ENCODE peak calls at places on chromosomes 2 and 18, in five cellular contexts. J is T-helper 9 cell, F is anterior cingulate cortex, P is COLO829, X is T-cell. K is an unnamed sample.

GRCh38 chr18:63994783-63995399 is 25.0 kb downstream of the SERPINB8 start:
- DNase-seq in J (peak), F (no peak), P (peak), X (no peak), K (no peak)

GRCh38 chr18:43396266-43396665 is 119.0 kb upstream of the SYT4 start:
- DNase-seq in F (no peak), P (peak), J (no peak), X (no peak), K (no peak)

GRCh38 chr2:236919209-236919608 is 166.5 kb upstream of the COPS8 start:
- DNase-seq in P (no peak), X (no peak), J (no peak), F (no peak), K (no peak)

GRCh38 chr2:41781082-41781481 is 266.7 kb upstream of the PKDCC start:
- DNase-seq in F (no peak), J (no peak), P (no peak), X (no peak), K (no peak)

GRCh38 chr2:187976667-187977333 is 314.9 kb upstream of the GULP1 start:
- DNase-seq in F (no peak), P (no peak), J (no peak), X (no peak), K (no peak)

GRCh38 chr18:75249672-75250470 is 39.3 kb downstream of the TSHZ1 start:
- DNase-seq in J (no peak), X (no peak), F (no peak), P (no peak), K (no peak)

GRCh38 chr18:36329684-36330434 is 32.3 kb downstream of the FHOD3 start:
- DNase-seq in P (no peak), F (no peak), X (no peak), J (no peak), K (peak)

GRCh38 chr2:194621945-194622344 is 1035.1 kb upstream of the SLC39A10 start:
- DNase-seq in X (no peak), P (no peak), J (no peak), F (no peak), K (no peak)

GRCh38 chr2:171763602-171764001 is 76.3 kb downstream of the DYNC1I2 start:
- DNase-seq in P (peak), X (no peak), F (no peak), J (no peak), K (no peak)

GRCh38 chr2:239208470-239209180 is 192.2 kb downstream of the HDAC4 start:
- DNase-seq in P (no peak), J (no peak), F (no peak), X (no peak), K (no peak)

GRCh38 chr2:201344663-201345366 is 12.3 kb downstream of the FLACC1 start:
- DNase-seq in J (no peak), F (no peak), X (no peak), P (no peak), K (no peak)

GRCh38 chr2:73100956-73101355 is 11.8 kb downstream of the RAB11FIP5 start:
- DNase-seq in X (no peak), P (no peak), F (no peak), J (no peak), K (no peak)

GRCh38 chr2:26537826-26538475 is 60.0 kb upstream of the OTOF start:
- DNase-seq in J (no peak), P (no peak), F (no peak), X (no peak), K (no peak)

GRCh38 chr18:79889569-79889968 is 61.9 kb downstream of the SLC66A2 start:
- DNase-seq in F (no peak), X (no peak), J (no peak), P (no peak), K (no peak)

GRCh38 chr2:158457092-158457825 is 507 bp downstream of the PKP4 start:
- DNase-seq in P (peak), J (peak), F (no peak), X (peak), K (no peak)

GRCh38 chr18:39647627-39648502 is 2082.3 kb upstream of the CELF4 start:
- DNase-seq in J (no peak), F (no peak), P (peak), X (no peak), K (no peak)

K was measured in vagina.